ENCODE peak calls at places on chromosomes 3 and 15, in ten cellular contexts. One of them, this sample, is unnamed.

GRCh38 chr3:125129512-125129962 is 73.7 kb upstream of the HEG1 start:
- DNase-seq in HTR-8/SVneo: peak
- DNase-seq in tibial nerve: peak
- DNase-seq in LoVo: peak
- DNase-seq in hepatocyte: peak
- DNase-seq in SW 1271: peak
- DNase-seq in colonic mucosa: peak
- DNase-seq in stimulated activated CD4-positive, alpha-beta T cell treated with anti-CD3 and anti-CD28 coated beads, Interleukin-1b, Interleukin-23, amount 100 ng/mL, for 24 hours: no peak
- DNase-seq in activated CD4-positive, CD25-positive, alpha-beta regulatory T cell treated with anti-CD3 and anti-CD28 coated beads, Interleukin-2, amount 50 U/mL, for 72 hours: no peak
- DNase-seq in anterior cingulate cortex: peak
- DNase-seq in this sample: no peak

GRCh38 chr3:123936400-123936799 is 24.6 kb downstream of the CCDC14 start:
- DNase-seq in HTR-8/SVneo: no peak
- DNase-seq in colonic mucosa: no peak
- DNase-seq in hepatocyte: no peak
- DNase-seq in stimulated activated CD4-positive, alpha-beta T cell treated with anti-CD3 and anti-CD28 coated beads, Interleukin-1b, Interleukin-23, amount 100 ng/mL, for 24 hours: no peak
- DNase-seq in LoVo: no peak
- DNase-seq in anterior cingulate cortex: no peak
- DNase-seq in SW 1271: no peak
- DNase-seq in activated CD4-positive, CD25-positive, alpha-beta regulatory T cell treated with anti-CD3 and anti-CD28 coated beads, Interleukin-2, amount 50 U/mL, for 72 hours: no peak
- DNase-seq in tibial nerve: no peak
- DNase-seq in this sample: no peak

GRCh38 chr3:27467545-27467944 is 16.6 kb downstream of the SLC4A7 start:
- DNase-seq in HTR-8/SVneo: peak
- DNase-seq in LoVo: no peak
- DNase-seq in colonic mucosa: no peak
- DNase-seq in activated CD4-positive, CD25-positive, alpha-beta regulatory T cell treated with anti-CD3 and anti-CD28 coated beads, Interleukin-2, amount 50 U/mL, for 72 hours: no peak
- DNase-seq in tibial nerve: no peak
- DNase-seq in anterior cingulate cortex: no peak
- DNase-seq in hepatocyte: peak
- DNase-seq in stimulated activated CD4-positive, alpha-beta T cell treated with anti-CD3 and anti-CD28 coated beads, Interleukin-1b, Interleukin-23, amount 100 ng/mL, for 24 hours: no peak
- DNase-seq in SW 1271: peak
- DNase-seq in this sample: no peak

GRCh38 chr3:15815696-15816095 is 17.9 kb upstream of the ANKRD28 start:
- DNase-seq in LoVo: no peak
- DNase-seq in HTR-8/SVneo: peak
- DNase-seq in stimulated activated CD4-positive, alpha-beta T cell treated with anti-CD3 and anti-CD28 coated beads, Interleukin-1b, Interleukin-23, amount 100 ng/mL, for 24 hours: no peak
- DNase-seq in SW 1271: peak
- DNase-seq in activated CD4-positive, CD25-positive, alpha-beta regulatory T cell treated with anti-CD3 and anti-CD28 coated beads, Interleukin-2, amount 50 U/mL, for 72 hours: no peak
- DNase-seq in hepatocyte: peak
- DNase-seq in anterior cingulate cortex: no peak
- DNase-seq in colonic mucosa: no peak
- DNase-seq in tibial nerve: no peak
- DNase-seq in this sample: no peak

GRCh38 chr3:185717627-185718330 is 107.1 kb downstream of the IGF2BP2 start:
- DNase-seq in stimulated activated CD4-positive, alpha-beta T cell treated with anti-CD3 and anti-CD28 coated beads, Interleukin-1b, Interleukin-23, amount 100 ng/mL, for 24 hours: no peak
- DNase-seq in SW 1271: no peak
- DNase-seq in anterior cingulate cortex: no peak
- DNase-seq in LoVo: no peak
- DNase-seq in colonic mucosa: no peak
- DNase-seq in activated CD4-positive, CD25-positive, alpha-beta regulatory T cell treated with anti-CD3 and anti-CD28 coated beads, Interleukin-2, amount 50 U/mL, for 72 hours: no peak
- DNase-seq in tibial nerve: no peak
- DNase-seq in hepatocyte: no peak
- DNase-seq in HTR-8/SVneo: no peak
- DNase-seq in this sample: no peak

GRCh38 chr3:18725668-18726407 is 300.7 kb upstream of the SATB1 start:
- DNase-seq in activated CD4-positive, CD25-positive, alpha-beta regulatory T cell treated with anti-CD3 and anti-CD28 coated beads, Interleukin-2, amount 50 U/mL, for 72 hours: no peak
- DNase-seq in anterior cingulate cortex: no peak
- DNase-seq in colonic mucosa: no peak
- DNase-seq in stimulated activated CD4-positive, alpha-beta T cell treated with anti-CD3 and anti-CD28 coated beads, Interleukin-1b, Interleukin-23, amount 100 ng/mL, for 24 hours: no peak
- DNase-seq in hepatocyte: peak
- DNase-seq in HTR-8/SVneo: no peak
- DNase-seq in tibial nerve: no peak
- DNase-seq in SW 1271: no peak
- DNase-seq in LoVo: no peak
- DNase-seq in this sample: no peak

GRCh38 chr3:127682576-127682975 is 9.8 kb downstream of the ABTB1 start:
- DNase-seq in LoVo: no peak
- DNase-seq in tibial nerve: no peak
- DNase-seq in SW 1271: no peak
- DNase-seq in activated CD4-positive, CD25-positive, alpha-beta regulatory T cell treated with anti-CD3 and anti-CD28 coated beads, Interleukin-2, amount 50 U/mL, for 72 hours: peak
- DNase-seq in hepatocyte: no peak
- DNase-seq in colonic mucosa: no peak
- DNase-seq in HTR-8/SVneo: no peak
- DNase-seq in anterior cingulate cortex: no peak
- DNase-seq in stimulated activated CD4-positive, alpha-beta T cell treated with anti-CD3 and anti-CD28 coated beads, Interleukin-1b, Interleukin-23, amount 100 ng/mL, for 24 hours: no peak
- DNase-seq in this sample: no peak

GRCh38 chr15:75723847-75724660 is 11.4 kb upstream of the CSPG4 start:
- DNase-seq in colonic mucosa: peak
- DNase-seq in stimulated activated CD4-positive, alpha-beta T cell treated with anti-CD3 and anti-CD28 coated beads, Interleukin-1b, Interleukin-23, amount 100 ng/mL, for 24 hours: peak
- DNase-seq in anterior cingulate cortex: peak
- DNase-seq in activated CD4-positive, CD25-positive, alpha-beta regulatory T cell treated with anti-CD3 and anti-CD28 coated beads, Interleukin-2, amount 50 U/mL, for 72 hours: no peak
- DNase-seq in HTR-8/SVneo: peak
- DNase-seq in LoVo: no peak
- DNase-seq in tibial nerve: peak
- DNase-seq in hepatocyte: peak
- DNase-seq in SW 1271: no peak
- DNase-seq in this sample: peak

GRCh38 chr15:74375303-74375693 is 7.9 kb upstream of the CYP11A1 start:
- DNase-seq in hepatocyte: peak
- DNase-seq in HTR-8/SVneo: peak
- DNase-seq in colonic mucosa: peak
- DNase-seq in activated CD4-positive, CD25-positive, alpha-beta regulatory T cell treated with anti-CD3 and anti-CD28 coated beads, Interleukin-2, amount 50 U/mL, for 72 hours: peak
- DNase-seq in tibial nerve: peak
- DNase-seq in anterior cingulate cortex: peak
- DNase-seq in stimulated activated CD4-positive, alpha-beta T cell treated with anti-CD3 and anti-CD28 coated beads, Interleukin-1b, Interleukin-23, amount 100 ng/mL, for 24 hours: peak
- DNase-seq in LoVo: peak
- DNase-seq in SW 1271: peak
- DNase-seq in this sample: no peak

GRCh38 chr3:129872107-129872506 is 21.4 kb downstream of the TMCC1 start:
- DNase-seq in anterior cingulate cortex: no peak
- DNase-seq in SW 1271: no peak
- DNase-seq in tibial nerve: no peak
- DNase-seq in LoVo: no peak
- DNase-seq in hepatocyte: no peak
- DNase-seq in stimulated activated CD4-positive, alpha-beta T cell treated with anti-CD3 and anti-CD28 coated beads, Interleukin-1b, Interleukin-23, amount 100 ng/mL, for 24 hours: no peak
- DNase-seq in activated CD4-positive, CD25-positive, alpha-beta regulatory T cell treated with anti-CD3 and anti-CD28 coated beads, Interleukin-2, amount 50 U/mL, for 72 hours: no peak
- DNase-seq in colonic mucosa: no peak
- DNase-seq in HTR-8/SVneo: no peak
- DNase-seq in this sample: no peak

GRCh38 chr3:57130426-57131209 is 34.5 kb downstream of the IL17RD start:
- DNase-seq in colonic mucosa: no peak
- DNase-seq in SW 1271: no peak
- DNase-seq in tibial nerve: peak
- DNase-seq in hepatocyte: peak
- DNase-seq in stimulated activated CD4-positive, alpha-beta T cell treated with anti-CD3 and anti-CD28 coated beads, Interleukin-1b, Interleukin-23, amount 100 ng/mL, for 24 hours: no peak
- DNase-seq in anterior cingulate cortex: no peak
- DNase-seq in HTR-8/SVneo: no peak
- DNase-seq in LoVo: no peak
- DNase-seq in activated CD4-positive, CD25-positive, alpha-beta regulatory T cell treated with anti-CD3 and anti-CD28 coated beads, Interleukin-2, amount 50 U/mL, for 72 hours: no peak
- DNase-seq in this sample: no peak

GRCh38 chr3:153273217-153273616 is 111.2 kb downstream of the RAP2B start:
- DNase-seq in hepatocyte: no peak
- DNase-seq in tibial nerve: no peak
- DNase-seq in stimulated activated CD4-positive, alpha-beta T cell treated with anti-CD3 and anti-CD28 coated beads, Interleukin-1b, Interleukin-23, amount 100 ng/mL, for 24 hours: no peak
- DNase-seq in SW 1271: no peak
- DNase-seq in activated CD4-positive, CD25-positive, alpha-beta regulatory T cell treated with anti-CD3 and anti-CD28 coated beads, Interleukin-2, amount 50 U/mL, for 72 hours: no peak
- DNase-seq in colonic mucosa: no peak
- DNase-seq in LoVo: no peak
- DNase-seq in anterior cingulate cortex: no peak
- DNase-seq in HTR-8/SVneo: no peak
- DNase-seq in this sample: no peak

GRCh38 chr15:36527512-36528162 is 51.8 kb upstream of the CDIN1 start:
- DNase-seq in activated CD4-positive, CD25-positive, alpha-beta regulatory T cell treated with anti-CD3 and anti-CD28 coated beads, Interleukin-2, amount 50 U/mL, for 72 hours: no peak
- DNase-seq in colonic mucosa: no peak
- DNase-seq in SW 1271: no peak
- DNase-seq in hepatocyte: no peak
- DNase-seq in HTR-8/SVneo: no peak
- DNase-seq in stimulated activated CD4-positive, alpha-beta T cell treated with anti-CD3 and anti-CD28 coated beads, Interleukin-1b, Interleukin-23, amount 100 ng/mL, for 24 hours: no peak
- DNase-seq in LoVo: no peak
- DNase-seq in anterior cingulate cortex: no peak
- DNase-seq in tibial nerve: no peak
- DNase-seq in this sample: no peak